ENCODE peak calls at places on chromosomes 5 and 9, in five cellular contexts. One of them, this sample, is unnamed.
A peak's percentile ranks its signal among the peaks of the same experiment; 100 is the strongest.

GRCh38 chr5:58462623-58463230 is 2.8 kb upstream of the PLK2 start:
- DNase-seq in suprapubic skin: no peak
- DNase-seq in breast epithelium: no peak
- DNase-seq in body of pancreas: peak; percentile 52
- DNase-seq in neural progenitor cell: peak; percentile 34
- DNase-seq in this sample: no peak

GRCh38 chr5:82211855-82212572 is 66.1 kb downstream of the RPS23 start:
- DNase-seq in suprapubic skin: no peak
- DNase-seq in breast epithelium: no peak
- DNase-seq in body of pancreas: no peak
- DNase-seq in neural progenitor cell: no peak
- DNase-seq in this sample: no peak

GRCh38 chr5:160087244-160087643 is 32.0 kb downstream of the PWWP2A start:
- DNase-seq in suprapubic skin: no peak
- DNase-seq in breast epithelium: no peak
- DNase-seq in body of pancreas: no peak
- DNase-seq in neural progenitor cell: peak; percentile 9
- DNase-seq in this sample: no peak

GRCh38 chr5:20353481-20353880 is 365.5 kb upstream of the CDH18 start:
- DNase-seq in suprapubic skin: no peak
- DNase-seq in breast epithelium: no peak
- DNase-seq in body of pancreas: no peak
- DNase-seq in neural progenitor cell: no peak
- DNase-seq in this sample: no peak

GRCh38 chr5:162990856-162991497 is 446.4 kb upstream of the CCNG1 start:
- DNase-seq in suprapubic skin: no peak
- DNase-seq in breast epithelium: no peak
- DNase-seq in body of pancreas: no peak
- DNase-seq in neural progenitor cell: no peak
- DNase-seq in this sample: no peak

GRCh38 chr5:94670726-94671125 is 52.3 kb downstream of the SLF1 start:
- DNase-seq in suprapubic skin: no peak
- DNase-seq in breast epithelium: no peak
- DNase-seq in body of pancreas: no peak
- DNase-seq in neural progenitor cell: no peak
- DNase-seq in this sample: no peak

GRCh38 chr9:137745541-137745991 is 126.8 kb downstream of the EHMT1 start:
- DNase-seq in suprapubic skin: no peak
- DNase-seq in breast epithelium: no peak
- DNase-seq in body of pancreas: no peak
- DNase-seq in neural progenitor cell: no peak
- DNase-seq in this sample: no peak

GRCh38 chr5:149268928-149269557 is 2.6 kb upstream of the AFAP1L1 start:
- DNase-seq in suprapubic skin: no peak
- DNase-seq in breast epithelium: no peak
- DNase-seq in body of pancreas: no peak
- DNase-seq in neural progenitor cell: peak; percentile 82
- DNase-seq in this sample: no peak

GRCh38 chr5:176535101-176535654 is 2.0 kb downstream of the RNF44 start:
- DNase-seq in suprapubic skin: no peak
- DNase-seq in breast epithelium: no peak
- DNase-seq in body of pancreas: no peak
- DNase-seq in neural progenitor cell: no peak
- DNase-seq in this sample: no peak

GRCh38 chr5:176537608-176538504 is 654 bp upstream of the RNF44 start:
- DNase-seq in suprapubic skin: peak; percentile 100
- DNase-seq in breast epithelium: peak; percentile 98
- DNase-seq in body of pancreas: peak; percentile 99
- DNase-seq in neural progenitor cell: peak; percentile 100
- DNase-seq in this sample: peak; percentile 98

GRCh38 chr5:176535655-176536131 is 1.5 kb downstream of the RNF44 start:
- DNase-seq in suprapubic skin: no peak
- DNase-seq in breast epithelium: no peak
- DNase-seq in body of pancreas: peak; percentile 48
- DNase-seq in neural progenitor cell: peak; percentile 20
- DNase-seq in this sample: no peak

GRCh38 chr5:176536902-176537607 is at the start of gene RNF44:
- DNase-seq in suprapubic skin: peak; percentile 99
- DNase-seq in breast epithelium: peak; percentile 96
- DNase-seq in body of pancreas: peak; percentile 98
- DNase-seq in neural progenitor cell: peak; percentile 99
- DNase-seq in this sample: peak; percentile 98

GRCh38 chr5:176536132-176536901 is 885 bp downstream of the RNF44 start:
- DNase-seq in suprapubic skin: peak; percentile 93
- DNase-seq in breast epithelium: peak; percentile 74
- DNase-seq in body of pancreas: peak; percentile 81
- DNase-seq in neural progenitor cell: peak; percentile 93
- DNase-seq in this sample: peak; percentile 73
- H3K27ac ChIP-seq in suprapubic skin: peak overlapping the region; percentile 95
- H3K27ac ChIP-seq in breast epithelium: peak overlapping the region; percentile 98
- H3K27ac ChIP-seq in body of pancreas: peak overlapping the region; percentile 86
- H3K27ac ChIP-seq in neural progenitor cell: peak overlapping the region; percentile 98
- H3K27ac ChIP-seq in this sample: peak overlapping the region; percentile 99

GRCh38 chr5:128446-128845 is 36.5 kb downstream of the PLEKHG4B start:
- DNase-seq in suprapubic skin: no peak
- DNase-seq in breast epithelium: no peak
- DNase-seq in body of pancreas: no peak
- DNase-seq in neural progenitor cell: no peak
- DNase-seq in this sample: no peak

GRCh38 chr5:126806-127205 is 34.8 kb downstream of the PLEKHG4B start:
- DNase-seq in suprapubic skin: no peak
- DNase-seq in breast epithelium: no peak
- DNase-seq in body of pancreas: no peak
- DNase-seq in neural progenitor cell: no peak
- DNase-seq in this sample: no peak

GRCh38 chr5:129148-129547 is 37.2 kb downstream of the PLEKHG4B start:
- DNase-seq in suprapubic skin: no peak
- DNase-seq in breast epithelium: no peak
- DNase-seq in body of pancreas: no peak
- DNase-seq in neural progenitor cell: no peak
- DNase-seq in this sample: no peak

GRCh38 chr5:129820-130219 is 37.9 kb downstream of the PLEKHG4B start:
- DNase-seq in suprapubic skin: no peak
- DNase-seq in breast epithelium: no peak
- DNase-seq in body of pancreas: no peak
- DNase-seq in neural progenitor cell: no peak
- DNase-seq in this sample: no peak

GRCh38 chr5:130471-131175 is 38.7 kb downstream of the PLEKHG4B start:
- DNase-seq in suprapubic skin: no peak
- DNase-seq in breast epithelium: no peak
- DNase-seq in body of pancreas: no peak
- DNase-seq in neural progenitor cell: no peak
- DNase-seq in this sample: no peak
- H3K27ac ChIP-seq in suprapubic skin: no peak overlapping the region
- H3K27ac ChIP-seq in breast epithelium: no peak overlapping the region
- H3K27ac ChIP-seq in body of pancreas: no peak overlapping the region
- H3K27ac ChIP-seq in neural progenitor cell: no peak overlapping the region
- H3K27ac ChIP-seq in this sample: no peak overlapping the region

GRCh38 chr9:36995927-36996471 is 38.1 kb downstream of the PAX5 start:
- DNase-seq in suprapubic skin: no peak
- DNase-seq in breast epithelium: no peak
- DNase-seq in body of pancreas: peak; percentile 80
- DNase-seq in neural progenitor cell: peak; percentile 89
- DNase-seq in this sample: peak; percentile 25

GRCh38 chr9:36988848-36989247 is 45.2 kb downstream of the PAX5 start:
- DNase-seq in suprapubic skin: no peak
- DNase-seq in breast epithelium: no peak
- DNase-seq in body of pancreas: no peak
- DNase-seq in neural progenitor cell: no peak
- DNase-seq in this sample: no peak

GRCh38 chr9:36993933-36994764 is 39.9 kb downstream of the PAX5 start:
- DNase-seq in suprapubic skin: no peak
- DNase-seq in breast epithelium: no peak
- DNase-seq in body of pancreas: no peak
- DNase-seq in neural progenitor cell: no peak
- DNase-seq in this sample: no peak

GRCh38 chr9:36991516-36992134 is 42.4 kb downstream of the PAX5 start:
- DNase-seq in suprapubic skin: no peak
- DNase-seq in breast epithelium: no peak
- DNase-seq in body of pancreas: no peak
- DNase-seq in neural progenitor cell: peak; percentile 73
- DNase-seq in this sample: no peak

GRCh38 chr9:36992501-36993316 is 41.4 kb downstream of the PAX5 start:
- DNase-seq in suprapubic skin: no peak
- DNase-seq in breast epithelium: no peak
- DNase-seq in body of pancreas: no peak
- DNase-seq in neural progenitor cell: no peak
- DNase-seq in this sample: no peak
- H3K27ac ChIP-seq in suprapubic skin: no peak overlapping the region
- H3K27ac ChIP-seq in breast epithelium: no peak overlapping the region
- H3K27ac ChIP-seq in body of pancreas: no peak overlapping the region
- H3K27ac ChIP-seq in neural progenitor cell: no peak overlapping the region
- H3K27ac ChIP-seq in this sample: no peak overlapping the region

DNA sequence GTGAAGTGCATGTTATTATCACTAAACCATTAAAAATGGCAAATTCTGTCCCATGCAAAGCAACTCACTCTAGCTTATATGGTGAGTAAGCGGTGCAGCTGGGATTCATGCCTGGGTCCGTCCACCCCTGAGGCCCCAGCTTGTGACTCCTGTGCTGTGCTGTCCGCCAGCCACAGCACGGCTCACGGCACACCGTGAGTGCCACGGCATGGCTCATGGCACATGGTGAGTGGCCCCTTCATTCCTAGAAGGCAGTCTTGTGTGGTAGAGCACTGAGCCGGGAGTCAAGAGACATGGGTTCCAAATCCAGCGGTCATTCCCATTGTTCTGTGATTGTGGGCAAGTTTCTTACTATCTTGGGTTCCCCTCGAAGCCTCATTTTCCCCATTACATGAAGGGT is 18.8 kb downstream of the RGS3 start:
- DNase-seq in suprapubic skin: peak; percentile 30
- DNase-seq in breast epithelium: no peak
- DNase-seq in body of pancreas: no peak
- DNase-seq in neural progenitor cell: no peak
- DNase-seq in this sample: no peak
- H3K27ac ChIP-seq in suprapubic skin: no peak overlapping the region
- H3K27ac ChIP-seq in breast epithelium: no peak overlapping the region
- H3K27ac ChIP-seq in body of pancreas: no peak overlapping the region
- H3K27ac ChIP-seq in neural progenitor cell: no peak overlapping the region
- H3K27ac ChIP-seq in this sample: no peak overlapping the region

GRCh38 chr5:88207575-88207974 is 61.1 kb downstream of the TMEM161B start:
- DNase-seq in suprapubic skin: no peak
- DNase-seq in breast epithelium: no peak
- DNase-seq in body of pancreas: no peak
- DNase-seq in neural progenitor cell: no peak
- DNase-seq in this sample: no peak
- H3K27ac ChIP-seq in suprapubic skin: no peak overlapping the region
- H3K27ac ChIP-seq in breast epithelium: no peak overlapping the region
- H3K27ac ChIP-seq in body of pancreas: no peak overlapping the region
- H3K27ac ChIP-seq in neural progenitor cell: no peak overlapping the region
- H3K27ac ChIP-seq in this sample: no peak overlapping the region

GRCh38 chr5:143121135-143121474 is 282.4 kb downstream of the NR3C1 start:
- DNase-seq in suprapubic skin: no peak
- DNase-seq in breast epithelium: no peak
- DNase-seq in body of pancreas: no peak
- DNase-seq in neural progenitor cell: no peak
- DNase-seq in this sample: no peak
- H3K27ac ChIP-seq in suprapubic skin: no peak overlapping the region
- H3K27ac ChIP-seq in breast epithelium: no peak overlapping the region
- H3K27ac ChIP-seq in body of pancreas: no peak overlapping the region
- H3K27ac ChIP-seq in neural progenitor cell: no peak overlapping the region
- H3K27ac ChIP-seq in this sample: no peak overlapping the region

DNA sequence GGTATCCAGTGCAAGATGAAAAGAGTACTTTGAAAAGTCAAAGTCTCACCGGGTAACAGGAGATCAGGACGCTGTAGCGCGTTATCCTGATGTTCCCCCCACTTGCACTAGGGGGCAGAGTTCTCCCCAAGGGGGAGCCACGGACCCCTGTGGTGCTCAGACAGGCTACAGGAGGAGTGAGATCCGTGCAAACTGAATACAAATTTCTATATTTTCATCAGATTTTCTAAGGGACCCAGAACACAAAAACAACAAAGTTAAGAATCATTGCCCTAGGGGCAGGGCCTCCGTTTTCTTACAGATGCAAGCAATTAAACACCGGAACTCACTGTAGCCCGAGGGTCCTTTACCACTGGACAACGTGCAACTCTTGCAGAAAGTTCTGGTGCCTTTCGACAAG is 2.0 kb downstream of the MYO10 start:
- DNase-seq in suprapubic skin: peak; percentile 73
- DNase-seq in breast epithelium: no peak
- DNase-seq in body of pancreas: peak; percentile 78
- DNase-seq in neural progenitor cell: peak; percentile 94
- DNase-seq in this sample: peak; percentile 20
- H3K27ac ChIP-seq in suprapubic skin: no peak overlapping the region
- H3K27ac ChIP-seq in breast epithelium: no peak overlapping the region
- H3K27ac ChIP-seq in body of pancreas: peak overlapping the region; percentile 91
- H3K27ac ChIP-seq in neural progenitor cell: no peak overlapping the region
- H3K27ac ChIP-seq in this sample: no peak overlapping the region

GRCh38 chr5:7419846-7420245 is 23.9 kb downstream of the ADCY2 start:
- DNase-seq in suprapubic skin: no peak
- DNase-seq in breast epithelium: no peak
- DNase-seq in body of pancreas: no peak
- DNase-seq in neural progenitor cell: peak; percentile 33
- DNase-seq in this sample: no peak
- H3K27ac ChIP-seq in suprapubic skin: peak overlapping the region; percentile 39
- H3K27ac ChIP-seq in breast epithelium: no peak overlapping the region
- H3K27ac ChIP-seq in body of pancreas: no peak overlapping the region
- H3K27ac ChIP-seq in neural progenitor cell: no peak overlapping the region
- H3K27ac ChIP-seq in this sample: no peak overlapping the region

GRCh38 chr5:31213676-31214638 is 20.5 kb downstream of the CDH6 start:
- DNase-seq in suprapubic skin: no peak
- DNase-seq in breast epithelium: no peak
- DNase-seq in body of pancreas: no peak
- DNase-seq in neural progenitor cell: no peak
- DNase-seq in this sample: no peak
- H3K27ac ChIP-seq in suprapubic skin: no peak overlapping the region
- H3K27ac ChIP-seq in breast epithelium: no peak overlapping the region
- H3K27ac ChIP-seq in body of pancreas: no peak overlapping the region
- H3K27ac ChIP-seq in neural progenitor cell: no peak overlapping the region
- H3K27ac ChIP-seq in this sample: no peak overlapping the region